ENCODE peak calls at places on chromosomes 7 and 10, in six cellular contexts. F is SJSA1, P is esophagus squamous epithelium, O is fibroblast of the aortic adventitia, E is Peyer's patch, G is K562. X is an unnamed sample.

GRCh38 chr10:126166797-126167196 is 221.5 kb downstream of the ADAM12 start:
- DNase-seq in F (no peak), P (no peak), O (no peak), E (no peak), G (no peak), X (no peak)

GRCh38 chr10:134205-134742 is 981 bp upstream of the ZMYND11 start:
- DNase-seq in F (peak), P (no peak), O (peak), E (no peak), G (no peak), X (no peak)

GRCh38 chr7:2760098-2760889 is 72.3 kb downstream of the AMZ1 start:
- DNase-seq in F (peak), P (no peak), O (peak), E (peak), G (peak), X (no peak)

GRCh38 chr10:20901110-20901509 is 4.0 kb upstream of the NEBL start:
- DNase-seq in F (no peak), P (no peak), O (no peak), E (no peak), G (peak), X (no peak)

GRCh38 chr10:12844796-12845524 is 156.6 kb downstream of the CCDC3 start:
- DNase-seq in F (peak), P (no peak), O (peak), E (no peak), G (no peak), X (no peak)

GRCh38 chr10:132391372-132392020 is 5.5 kb upstream of the PWWP2B start:
- DNase-seq in F (no peak), P (no peak), O (no peak), E (peak), G (no peak), X (no peak)

GRCh38 chr10:91135113-91135512 is 85.3 kb upstream of the PCGF5 start:
- DNase-seq in F (no peak), P (no peak), O (no peak), E (no peak), G (no peak), X (no peak)

GRCh38 chr10:124492266-124492665 is 30.6 kb downstream of the LHPP start:
- DNase-seq in F (no peak), P (no peak), O (no peak), E (no peak), G (no peak), X (no peak)

GRCh38 chr10:18097524-18097923 is 42.7 kb upstream of the CACNB2 start:
- DNase-seq in F (no peak), P (no peak), O (peak), E (no peak), G (no peak), X (no peak)

GRCh38 chr7:12069757-12070156 is 141.3 kb upstream of the TMEM106B start:
- DNase-seq in F (no peak), P (no peak), O (no peak), E (no peak), G (no peak), X (no peak)

GRCh38 chr10:109966961-109967738 is 40.6 kb upstream of the ADD3 start:
- DNase-seq in F (peak), P (no peak), O (peak), E (no peak), G (no peak), X (no peak)

GRCh38 chr7:44043902-44044301 is 600 bp upstream of the DBNL start:
- DNase-seq in F (no peak), P (no peak), O (no peak), E (no peak), G (peak), X (no peak)

GRCh38 chr7:100444311-100445278 is 8.3 kb upstream of the PPP1R35 start:
- DNase-seq in F (peak), P (no peak), O (peak), E (peak), G (peak), X (peak)

GRCh38 chr7:47336178-47337020 is 245.5 kb downstream of the TNS3 start:
- DNase-seq in F (peak), P (no peak), O (peak), E (no peak), G (no peak), X (peak)

GRCh38 chr10:71326464-71326881 is 7.4 kb downstream of the SLC29A3 start:
- DNase-seq in F (no peak), P (no peak), O (no peak), E (peak), G (no peak), X (no peak)

GRCh38 chr10:45416603-45417002 is 42.6 kb downstream of the ALOX5 start:
- DNase-seq in F (no peak), P (no peak), O (no peak), E (no peak), G (no peak), X (no peak)

GRCh38 chr7:134362587-134363483 is 46.1 kb upstream of the SLC35B4 start:
- DNase-seq in F (no peak), P (no peak), O (peak), E (no peak), G (peak), X (no peak)

GRCh38 chr10:72274730-72275350 is 1.1 kb downstream of the DDIT4 start:
- DNase-seq in F (no peak), P (no peak), O (peak), E (peak), G (peak), X (peak)

GRCh38 chr7:139598642-139599041 is 75.2 kb downstream of the CLEC2L start:
- DNase-seq in F (no peak), P (no peak), O (peak), E (no peak), G (no peak), X (no peak)

GRCh38 chr7:158280467-158281154 is 307.0 kb downstream of the PTPRN2 start:
- DNase-seq in F (no peak), P (no peak), O (no peak), E (peak), G (no peak), X (peak)

GRCh38 chr10:78434886-78435285 is 401.2 kb downstream of the RPS24 start:
- DNase-seq in F (no peak), P (no peak), O (no peak), E (no peak), G (no peak), X (no peak)

GRCh38 chr7:111855842-111856227 is 293.5 kb upstream of the IMMP2L start:
- DNase-seq in F (no peak), P (no peak), O (peak), E (no peak), G (no peak), X (no peak)

GRCh38 chr10:88525371-88526079 is 57.6 kb downstream of the RNLS start:
- DNase-seq in F (no peak), P (no peak), O (peak), E (peak), G (no peak), X (no peak)

GRCh38 chr7:1144269-1144771 is 15.7 kb downstream of the ZFAND2A start:
- DNase-seq in F (no peak), P (no peak), O (peak), E (no peak), G (no peak), X (no peak)

GRCh38 chr10:8312861-8313260 is 258.4 kb downstream of the GATA3 start:
- DNase-seq in F (no peak), P (no peak), O (peak), E (no peak), G (no peak), X (no peak)

GRCh38 chr10:6669269-6669859 is 89.3 kb upstream of the PRKCQ start:
- DNase-seq in F (peak), P (no peak), O (peak), E (no peak), G (peak), X (no peak)

GRCh38 chr10:5449227-5449626 is 36.9 kb downstream of the NET1 start:
- DNase-seq in F (no peak), P (no peak), O (peak), E (no peak), G (no peak), X (no peak)

GRCh38 chr10:5446390-5446926 is 34.1 kb downstream of the NET1 start:
- DNase-seq in F (peak), P (peak), O (peak), E (peak), G (peak), X (peak)

GRCh38 chr10:5447071-5447470 is 34.7 kb downstream of the NET1 start:
- DNase-seq in F (peak), P (no peak), O (peak), E (no peak), G (no peak), X (no peak)

GRCh38 chr10:5448333-5449048 is 36.1 kb downstream of the NET1 start:
- DNase-seq in F (no peak), P (no peak), O (no peak), E (no peak), G (no peak), X (no peak)

DNA sequence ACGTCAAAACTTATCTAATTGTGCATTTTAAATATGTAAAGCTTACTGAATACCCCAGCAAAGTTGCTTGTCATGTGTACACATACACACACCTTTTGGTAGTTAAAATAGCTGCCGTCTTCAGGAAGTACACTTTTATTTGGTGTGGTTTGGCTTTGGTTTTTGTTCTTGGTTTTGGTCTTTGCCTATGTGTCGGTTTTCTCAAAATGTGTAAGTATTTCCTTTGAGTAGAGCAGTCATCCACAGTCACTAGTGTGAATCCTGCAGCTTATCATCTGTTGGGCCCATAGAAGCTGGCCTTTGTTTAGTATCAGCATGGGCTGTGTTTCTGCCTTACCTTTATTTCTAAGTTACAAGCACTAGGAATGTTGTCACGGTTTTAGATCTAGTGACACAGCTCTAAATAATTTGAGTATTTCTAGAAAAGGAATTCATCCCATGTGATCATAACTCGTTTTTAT is 35.3 kb downstream of the NET1 start:
- DNase-seq in F (peak), P (no peak), O (peak), E (no peak), G (peak), X (no peak)
- H3K4me3 ChIP-seq in F (peak), P (peak), O (peak), E (peak), G (peak), X (peak)

DNA sequence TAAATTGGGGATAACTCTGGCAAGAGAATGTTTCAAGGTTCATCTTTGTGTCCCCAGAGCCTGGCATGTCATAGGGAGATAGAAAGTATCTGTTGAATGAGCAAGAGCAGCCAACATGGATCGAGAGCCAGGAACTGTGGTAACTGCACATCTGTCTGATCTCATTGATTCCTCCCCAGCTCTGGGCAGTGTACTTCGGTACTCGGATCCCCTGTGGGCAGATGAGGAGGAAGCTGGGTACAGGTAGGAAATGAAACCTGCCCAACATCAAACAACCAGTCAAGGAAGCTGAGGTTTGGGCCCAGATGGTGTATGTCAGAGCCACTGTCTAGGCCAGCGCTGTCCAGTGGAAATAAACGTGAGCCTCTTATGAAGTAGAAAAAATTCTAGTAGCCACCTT is 76.4 kb downstream of the GRK5 start:
- DNase-seq in F (no peak), P (no peak), O (no peak), E (peak), G (no peak), X (no peak)
- H3K4me3 ChIP-seq in F (no peak), P (no peak), O (no peak), E (no peak), G (no peak), X (no peak)

DNA sequence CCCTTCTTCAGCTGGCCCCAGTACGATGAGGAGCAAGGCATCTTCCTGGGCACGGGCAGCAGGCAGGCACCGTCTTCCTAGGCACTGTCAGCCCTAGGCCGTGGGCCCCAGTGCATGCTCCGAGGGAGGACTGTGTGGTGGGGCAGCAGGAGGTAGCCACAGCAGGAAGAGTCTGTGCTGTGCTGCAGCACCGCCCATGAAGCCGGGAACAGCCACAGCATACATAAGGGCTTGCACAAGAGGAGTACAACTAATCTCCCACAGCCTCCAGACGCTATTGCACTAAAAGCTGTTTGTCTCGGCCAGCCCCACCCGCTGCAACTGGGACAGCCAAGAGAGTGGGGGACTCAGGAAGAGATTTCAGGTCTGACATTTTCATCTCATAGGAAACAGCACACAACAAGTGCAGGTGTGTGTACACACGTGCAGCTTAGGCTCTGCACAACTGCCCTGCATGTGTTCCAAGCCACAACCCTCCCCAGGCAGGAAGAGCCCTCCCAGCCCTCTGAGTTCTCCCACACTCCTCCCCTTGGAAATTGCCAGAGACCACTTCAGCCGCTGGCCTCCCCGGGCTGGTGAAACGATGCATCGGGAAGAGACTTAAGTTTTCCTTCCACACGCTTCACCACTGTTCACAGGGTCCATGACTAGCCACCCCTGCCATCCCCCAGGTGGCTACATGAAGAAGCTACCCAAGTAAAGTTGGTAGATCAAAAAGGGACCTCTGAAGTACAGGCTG is 88.1 kb upstream of the DDC start:
- DNase-seq in F (no peak), P (no peak), O (peak), E (peak), G (no peak), X (peak)
- H3K4me3 ChIP-seq in F (no peak), P (no peak), O (no peak), E (no peak), G (no peak), X (peak)

GRCh38 chr7:45626441-45627430 is 52.6 kb downstream of the ADCY1 start:
- DNase-seq in F (no peak), P (no peak), O (no peak), E (peak), G (no peak), X (no peak)

GRCh38 chr7:45625714-45626440 is 51.7 kb downstream of the ADCY1 start:
- DNase-seq in F (no peak), P (no peak), O (no peak), E (no peak), G (no peak), X (no peak)

GRCh38 chr7:45625067-45625466 is 50.9 kb downstream of the ADCY1 start:
- DNase-seq in F (no peak), P (no peak), O (no peak), E (no peak), G (no peak), X (no peak)

GRCh38 chr7:45624392-45624760 is 50.2 kb downstream of the ADCY1 start:
- DNase-seq in F (no peak), P (no peak), O (no peak), E (no peak), G (no peak), X (no peak)

DNA sequence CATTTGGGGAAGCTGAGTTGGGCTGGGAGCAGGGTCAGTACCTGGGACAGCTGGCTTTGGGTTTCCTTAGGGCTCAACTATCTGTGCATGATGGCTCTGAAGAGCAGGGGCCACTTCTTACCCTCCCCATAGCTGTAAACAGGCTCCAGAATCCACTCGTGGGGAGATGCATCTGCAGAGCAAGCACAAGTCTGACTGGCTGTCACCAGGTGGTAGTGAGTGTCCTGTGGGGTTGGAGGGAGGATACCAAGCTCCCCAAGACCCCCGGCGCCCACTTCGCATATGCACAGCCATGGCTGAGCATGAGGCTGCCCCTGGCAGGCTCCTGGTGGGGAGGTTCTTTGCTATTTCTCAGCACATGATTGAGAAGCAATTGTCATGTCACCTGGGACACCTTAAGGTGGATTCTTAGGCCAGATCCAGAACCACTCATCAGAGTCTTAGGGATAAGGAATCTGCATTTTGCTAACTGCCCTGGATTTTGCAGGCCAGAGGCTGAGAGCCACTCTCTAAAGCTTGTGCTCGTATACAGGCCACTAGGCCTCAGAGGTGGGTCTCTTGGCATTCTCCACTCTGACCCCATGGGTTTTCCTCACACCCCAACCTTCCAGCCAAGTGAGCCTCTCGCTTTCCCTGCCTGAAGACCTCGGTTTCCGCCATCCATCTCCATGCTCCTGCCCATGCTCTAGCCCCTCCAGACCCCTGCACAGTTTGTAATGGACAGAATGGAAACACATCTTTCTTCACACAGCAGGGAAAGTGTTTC is 53.7 kb downstream of the ADCY1 start:
- DNase-seq in F (no peak), P (no peak), O (no peak), E (no peak), G (no peak), X (no peak)
- H3K4me3 ChIP-seq in F (no peak), P (no peak), O (no peak), E (no peak), G (no peak), X (no peak)

GRCh38 chr7:130942211-130942964 is 208.4 kb upstream of the KLF14 start:
- DNase-seq in F (peak), P (no peak), O (peak), E (peak), G (peak), X (no peak)
- H3K4me3 ChIP-seq in F (peak), P (peak), O (peak), E (no peak), G (peak), X (peak)

X was measured in coronary artery.